ENCODE peak calls at places on chromosomes 6 and 20, in seven cellular contexts. Q is H9, S is mesenchymal stem cell, N is IMR-90, U is mesendoderm, B is H1, I is trophoblast cell. M is an unnamed sample.

GRCh38 chr20:8974009-8974708 is 94.7 kb upstream of the PLCB4 start:
- DNase-seq in Q (no peak), S (no peak), N (no peak), U (no peak), B (no peak), I (no peak), M (no peak)

GRCh38 chr6:628772-629171 is 28.1 kb downstream of the HUS1B start:
- DNase-seq in Q (no peak), S (no peak), N (no peak), U (no peak), B (no peak), I (no peak), M (no peak)

GRCh38 chr20:56447227-56447626 is 21.2 kb upstream of the RTF2 start:
- DNase-seq in Q (peak), S (no peak), N (no peak), U (peak), B (no peak), I (no peak), M (no peak)

GRCh38 chr20:56504373-56505005 is 20.1 kb upstream of the FAM209A start:
- DNase-seq in Q (peak), S (peak), N (no peak), U (peak), B (peak), I (no peak), M (no peak)

GRCh38 chr6:12530345-12530744 is 186.2 kb upstream of the PHACTR1 start:
- DNase-seq in Q (no peak), S (no peak), N (no peak), U (no peak), B (no peak), I (no peak), M (no peak)

GRCh38 chr6:42505377-42505702 is 53.6 kb upstream of the TRERF1 start:
- DNase-seq in Q (no peak), S (peak), N (peak), U (no peak), B (no peak), I (peak), M (no peak)

GRCh38 chr6:71889366-71889765 is 3.0 kb downstream of the RIMS1 start:
- DNase-seq in Q (no peak), S (no peak), N (no peak), U (no peak), B (no peak), I (no peak), M (no peak)

GRCh38 chr20:10469599-10469998 is 34.5 kb downstream of the SLX4IP start:
- DNase-seq in Q (no peak), S (peak), N (peak), U (peak), B (no peak), I (peak), M (peak)

GRCh38 chr6:106025655-106026054 is 60.5 kb upstream of the PRDM1 start:
- DNase-seq in Q (no peak), S (no peak), N (peak), U (no peak), B (no peak), I (no peak), M (no peak)

GRCh38 chr6:125251516-125252229 is 50.1 kb downstream of the HDDC2 start:
- DNase-seq in Q (no peak), S (peak), N (no peak), U (peak), B (no peak), I (no peak), M (peak)

GRCh38 chr6:142207265-142207877 is 60.3 kb downstream of the VTA1 start:
- DNase-seq in Q (peak), S (peak), N (peak), U (peak), B (peak), I (peak), M (peak)

GRCh38 chr20:40949346-40949745 is 79.3 kb upstream of the TOP1 start:
- DNase-seq in Q (no peak), S (no peak), N (no peak), U (no peak), B (no peak), I (no peak), M (no peak)

GRCh38 chr6:152824666-152825065 is 74.1 kb downstream of the VIP start:
- DNase-seq in Q (no peak), S (no peak), N (no peak), U (no peak), B (no peak), I (no peak), M (no peak)

GRCh38 chr20:32470025-32470861 is 112.1 kb downstream of the ASXL1 start:
- DNase-seq in Q (peak), S (peak), N (peak), U (peak), B (peak), I (peak), M (no peak)

GRCh38 chr6:75272145-75272840 is 12.3 kb downstream of the TMEM30A start:
- DNase-seq in Q (no peak), S (peak), N (peak), U (no peak), B (no peak), I (peak), M (no peak)

GRCh38 chr20:17835941-17836861 is 132.4 kb downstream of the SNX5 start:
- DNase-seq in Q (no peak), S (peak), N (peak), U (peak), B (no peak), I (peak), M (no peak)

GRCh38 chr6:67916389-67916788 is 718.7 kb upstream of the ADGRB3 start:
- DNase-seq in Q (no peak), S (no peak), N (no peak), U (no peak), B (no peak), I (no peak), M (no peak)

GRCh38 chr6:149060300-149060984 is 257.1 kb upstream of the TAB2 start:
- DNase-seq in Q (no peak), S (peak), N (peak), U (no peak), B (no peak), I (peak), M (no peak)

GRCh38 chr20:64044484-64045247 is 4.8 kb downstream of the SOX18 start:
- DNase-seq in Q (no peak), S (peak), N (peak), U (no peak), B (no peak), I (peak), M (no peak)

GRCh38 chr6:134420638-134421181 is 102.8 kb upstream of the SGK1 start:
- DNase-seq in Q (no peak), S (peak), N (peak), U (peak), B (no peak), I (peak), M (no peak)

GRCh38 chr20:51512645-51513044 is 29.9 kb downstream of the NFATC2 start:
- DNase-seq in Q (no peak), S (no peak), N (no peak), U (no peak), B (no peak), I (no peak), M (no peak)

GRCh38 chr6:167491403-167492095 is 166.7 kb downstream of the TTLL2 start:
- DNase-seq in Q (no peak), S (no peak), N (no peak), U (no peak), B (no peak), I (no peak), M (no peak)

GRCh38 chr6:25401711-25402110 is 122.5 kb downstream of the CARMIL1 start:
- DNase-seq in Q (no peak), S (no peak), N (no peak), U (no peak), B (no peak), I (no peak), M (no peak)
- H3K4me2 ChIP-seq in Q (no peak), S (no peak), N (no peak), U (no peak), B (no peak), I (no peak), M (no peak)

DNA sequence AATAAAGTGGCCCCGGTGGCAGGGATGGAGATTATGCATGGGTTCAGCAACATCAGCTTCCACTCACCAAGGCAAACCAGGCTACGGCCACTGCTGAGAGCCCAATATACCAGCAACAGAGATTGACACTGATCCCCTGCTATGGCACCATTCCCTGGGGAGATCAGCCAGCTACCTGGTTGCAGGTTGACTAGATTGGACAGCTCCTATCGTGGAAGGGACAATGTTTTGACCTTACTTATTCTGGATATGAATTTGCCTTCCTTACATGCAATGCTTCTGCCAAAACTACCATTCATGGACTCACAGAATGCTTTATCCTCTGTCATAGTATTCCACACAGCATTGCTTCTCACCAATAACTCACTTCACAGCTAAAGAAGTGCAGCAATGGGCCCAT is 174.8 kb upstream of the TNFAIP3 start:
- DNase-seq in Q (no peak), S (no peak), N (no peak), U (no peak), B (no peak), I (no peak), M (no peak)
- H3K23ac ChIP-seq in Q (no peak), S (no peak), N (no peak), U (no peak), B (no peak), I (no peak), M (no peak)

DNA sequence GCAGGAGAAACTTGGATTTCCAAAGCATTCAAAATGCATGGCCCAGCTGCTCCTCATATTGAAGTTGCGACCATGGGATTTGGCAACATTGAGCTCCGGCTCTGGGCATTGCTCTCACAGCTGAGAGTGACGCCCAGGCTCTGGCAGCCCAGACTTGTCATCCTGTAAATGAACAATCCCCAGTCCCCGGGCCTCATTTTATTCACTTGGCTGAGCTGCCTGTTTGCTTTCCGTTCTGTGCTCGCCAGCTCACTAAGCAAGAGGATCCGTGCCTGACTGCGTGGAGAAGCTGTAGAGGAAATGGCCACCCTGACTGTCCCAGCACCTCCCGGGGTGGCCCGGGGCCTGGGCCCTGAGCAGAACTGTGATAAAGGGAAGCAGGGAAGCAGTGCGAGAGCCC is 119.5 kb upstream of the CD93 start:
- DNase-seq in Q (peak), S (no peak), N (peak), U (no peak), B (peak), I (no peak), M (peak)
- H3K4me2 ChIP-seq in Q (no peak), S (peak), N (no peak), U (no peak), B (no peak), I (no peak), M (no peak)

GRCh38 chr6:156725712-156726111 is 51.5 kb upstream of the ARID1B start:
- DNase-seq in Q (no peak), S (no peak), N (no peak), U (no peak), B (no peak), I (no peak), M (no peak)
- H3K23ac ChIP-seq in Q (no peak), S (no peak), N (no peak), U (no peak), B (no peak), I (no peak), M (no peak)

GRCh38 chr6:78615430-78615904 is 251.9 kb upstream of the IRAK1BP1 start:
- DNase-seq in Q (no peak), S (peak), N (no peak), U (no peak), B (no peak), I (peak), M (no peak)
- H3K4me2 ChIP-seq in Q (no peak), S (no peak), N (no peak), U (no peak), B (no peak), I (no peak), M (no peak)

GRCh38 chr6:32931211-32931610 is 9.6 kb downstream of the HLA-DMB start:
- DNase-seq in Q (no peak), S (no peak), N (no peak), U (no peak), B (no peak), I (no peak), M (no peak)

GRCh38 chr6:32935551-32936246 is 5.1 kb downstream of the HLA-DMB start:
- DNase-seq in Q (no peak), S (no peak), N (no peak), U (no peak), B (no peak), I (no peak), M (no peak)

GRCh38 chr6:32932132-32932868 is 8.5 kb downstream of the HLA-DMB start:
- DNase-seq in Q (no peak), S (peak), N (peak), U (no peak), B (no peak), I (no peak), M (no peak)

GRCh38 chr6:32936247-32937152 is 4.3 kb downstream of the HLA-DMB start:
- DNase-seq in Q (no peak), S (no peak), N (no peak), U (no peak), B (no peak), I (peak), M (no peak)

DNA sequence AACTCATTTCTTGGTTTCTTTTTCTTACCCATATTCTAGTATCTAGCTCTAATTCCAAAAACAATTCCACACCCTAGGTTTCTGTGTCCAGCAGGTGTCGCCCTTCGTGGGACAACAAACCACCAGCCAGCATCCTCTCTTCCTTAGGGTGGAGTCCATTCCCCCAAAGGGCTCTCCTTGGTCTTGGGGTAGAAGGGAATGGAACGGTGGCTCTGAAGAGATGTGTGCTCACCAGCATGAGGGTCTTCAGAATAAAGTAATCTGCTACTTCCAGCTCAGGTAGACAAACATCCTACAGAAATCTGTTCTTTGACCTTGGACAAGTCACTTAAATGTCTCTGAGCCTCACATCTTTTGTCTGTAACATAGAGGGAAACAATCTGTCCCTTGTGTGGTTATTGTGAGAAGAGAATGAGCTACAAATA is 7.2 kb downstream of the HLA-DMB start:
- DNase-seq in Q (peak), S (peak), N (peak), U (peak), B (peak), I (peak), M (peak)
- H3K23ac ChIP-seq in Q (no peak), S (no peak), N (no peak), U (no peak), B (no peak), I (no peak), M (no peak)

GRCh38 chr6:91094341-91094740 is 507.5 kb upstream of the MAP3K7 start:
- DNase-seq in Q (no peak), S (no peak), N (no peak), U (no peak), B (no peak), I (no peak), M (no peak)

GRCh38 chr6:91094806-91095475 is 508.1 kb upstream of the MAP3K7 start:
- DNase-seq in Q (no peak), S (no peak), N (no peak), U (no peak), B (no peak), I (no peak), M (no peak)

GRCh38 chr6:91099501-91099900 is 512.6 kb upstream of the MAP3K7 start:
- DNase-seq in Q (no peak), S (no peak), N (no peak), U (no peak), B (no peak), I (no peak), M (no peak)

GRCh38 chr6:91097316-91097878 is 510.5 kb upstream of the MAP3K7 start:
- DNase-seq in Q (no peak), S (no peak), N (no peak), U (no peak), B (no peak), I (no peak), M (no peak)

DNA sequence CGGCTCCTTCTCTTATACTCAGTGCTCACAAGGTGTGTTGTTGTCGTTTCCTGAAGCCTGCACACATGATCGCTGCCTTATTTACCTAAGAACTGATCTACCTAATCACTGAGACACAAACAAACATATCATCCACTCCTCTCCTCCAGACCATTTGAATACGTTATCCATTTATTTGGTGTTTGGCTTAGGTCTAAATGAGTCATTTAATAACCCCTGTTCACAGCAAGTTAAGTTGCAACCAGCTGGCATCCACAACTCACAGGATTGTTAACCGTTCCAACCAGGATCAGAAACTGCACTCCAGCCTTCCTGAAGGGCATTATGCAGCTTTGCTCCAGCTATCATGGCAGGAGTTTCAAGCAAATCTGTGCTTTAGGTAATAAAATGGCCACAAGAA is 511.1 kb upstream of the MAP3K7 start:
- DNase-seq in Q (no peak), S (no peak), N (no peak), U (no peak), B (no peak), I (no peak), M (no peak)
- H3K4me2 ChIP-seq in Q (no peak), S (no peak), N (no peak), U (no peak), B (no peak), I (no peak), M (no peak)

DNA sequence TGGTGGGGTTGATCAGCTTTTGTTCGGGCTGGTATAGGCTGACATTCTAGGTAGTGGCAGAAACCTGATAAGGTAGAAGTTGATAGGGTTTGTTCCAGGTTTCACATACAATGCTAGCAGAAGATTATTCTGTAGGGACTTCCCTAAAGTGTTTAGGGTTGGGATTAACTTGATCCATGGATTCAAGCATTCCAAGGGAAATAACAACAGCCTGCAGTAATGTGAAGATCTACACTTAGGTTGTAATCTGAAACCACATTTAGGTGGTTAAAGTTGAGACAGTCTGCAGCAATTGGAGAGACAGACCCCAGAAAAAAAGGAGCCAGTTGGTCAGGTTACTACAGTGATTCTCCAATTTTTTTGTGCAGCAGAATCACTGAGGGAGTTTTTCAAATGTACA is 56.1 kb downstream of the GJA1 start:
- DNase-seq in Q (no peak), S (no peak), N (peak), U (peak), B (no peak), I (no peak), M (no peak)
- H3K23ac ChIP-seq in Q (no peak), S (no peak), N (no peak), U (no peak), B (no peak), I (no peak), M (no peak)

M was measured in neuronal stem cell.